ENCODE peak calls at places on chromosomes 2 and 18, in seven cellular contexts. One of them, this sample, is unnamed.

GRCh38 chr2:190156750-190157277 is 94.3 kb upstream of the MSTN start:
- DNase-seq in activated naive CD4-positive, alpha-beta T cell treated with anti-CD3 and anti-CD28 coated beads for 36 hours: no peak
- DNase-seq in B cell: no peak
- DNase-seq in brain microvascular endothelial cell: no peak
- DNase-seq in lower leg skin: no peak
- DNase-seq in stimulated activated CD8-positive, alpha-beta memory T cell treated with anti-CD3 and anti-CD28 coated beads, Interleukin-12 subunit alpha, Interleukin-12 subunit beta, amount 100 ng/mL, for 4 hours: no peak
- DNase-seq in neuronal stem cell: no peak
- DNase-seq in this sample: no peak

GRCh38 chr2:206316141-206316540 is 41.7 kb downstream of the ZDBF2 start:
- DNase-seq in activated naive CD4-positive, alpha-beta T cell treated with anti-CD3 and anti-CD28 coated beads for 36 hours: no peak
- DNase-seq in B cell: no peak
- DNase-seq in brain microvascular endothelial cell: no peak
- DNase-seq in lower leg skin: no peak
- DNase-seq in stimulated activated CD8-positive, alpha-beta memory T cell treated with anti-CD3 and anti-CD28 coated beads, Interleukin-12 subunit alpha, Interleukin-12 subunit beta, amount 100 ng/mL, for 4 hours: no peak
- DNase-seq in neuronal stem cell: no peak
- DNase-seq in this sample: no peak

GRCh38 chr18:2222270-2223185 is 348.8 kb downstream of the METTL4 start:
- DNase-seq in activated naive CD4-positive, alpha-beta T cell treated with anti-CD3 and anti-CD28 coated beads for 36 hours: no peak
- DNase-seq in B cell: no peak
- DNase-seq in brain microvascular endothelial cell: no peak
- DNase-seq in lower leg skin: no peak
- DNase-seq in stimulated activated CD8-positive, alpha-beta memory T cell treated with anti-CD3 and anti-CD28 coated beads, Interleukin-12 subunit alpha, Interleukin-12 subunit beta, amount 100 ng/mL, for 4 hours: no peak
- DNase-seq in neuronal stem cell: no peak
- DNase-seq in this sample: no peak

GRCh38 chr18:9991021-9992000 is 77.5 kb downstream of the VAPA start:
- DNase-seq in activated naive CD4-positive, alpha-beta T cell treated with anti-CD3 and anti-CD28 coated beads for 36 hours: no peak
- DNase-seq in B cell: no peak
- DNase-seq in brain microvascular endothelial cell: no peak
- DNase-seq in lower leg skin: peak
- DNase-seq in stimulated activated CD8-positive, alpha-beta memory T cell treated with anti-CD3 and anti-CD28 coated beads, Interleukin-12 subunit alpha, Interleukin-12 subunit beta, amount 100 ng/mL, for 4 hours: no peak
- DNase-seq in neuronal stem cell: no peak
- DNase-seq in this sample: no peak

GRCh38 chr18:38933910-38934510 is 1368.4 kb upstream of the CELF4 start:
- DNase-seq in activated naive CD4-positive, alpha-beta T cell treated with anti-CD3 and anti-CD28 coated beads for 36 hours: no peak
- DNase-seq in B cell: no peak
- DNase-seq in brain microvascular endothelial cell: no peak
- DNase-seq in lower leg skin: no peak
- DNase-seq in stimulated activated CD8-positive, alpha-beta memory T cell treated with anti-CD3 and anti-CD28 coated beads, Interleukin-12 subunit alpha, Interleukin-12 subunit beta, amount 100 ng/mL, for 4 hours: no peak
- DNase-seq in neuronal stem cell: no peak
- DNase-seq in this sample: no peak

GRCh38 chr2:63790913-63791312 is 50.8 kb upstream of the UGP2 start:
- DNase-seq in activated naive CD4-positive, alpha-beta T cell treated with anti-CD3 and anti-CD28 coated beads for 36 hours: no peak
- DNase-seq in B cell: no peak
- DNase-seq in brain microvascular endothelial cell: peak
- DNase-seq in lower leg skin: no peak
- DNase-seq in stimulated activated CD8-positive, alpha-beta memory T cell treated with anti-CD3 and anti-CD28 coated beads, Interleukin-12 subunit alpha, Interleukin-12 subunit beta, amount 100 ng/mL, for 4 hours: no peak
- DNase-seq in neuronal stem cell: no peak
- DNase-seq in this sample: no peak

GRCh38 chr2:226673314-226673723 is 126.3 kb downstream of the IRS1 start:
- DNase-seq in activated naive CD4-positive, alpha-beta T cell treated with anti-CD3 and anti-CD28 coated beads for 36 hours: peak
- DNase-seq in B cell: no peak
- DNase-seq in brain microvascular endothelial cell: peak
- DNase-seq in lower leg skin: no peak
- DNase-seq in stimulated activated CD8-positive, alpha-beta memory T cell treated with anti-CD3 and anti-CD28 coated beads, Interleukin-12 subunit alpha, Interleukin-12 subunit beta, amount 100 ng/mL, for 4 hours: no peak
- DNase-seq in neuronal stem cell: no peak
- DNase-seq in this sample: no peak

GRCh38 chr2:182064024-182064880 is 78.6 kb downstream of the PPP1R1C start:
- DNase-seq in activated naive CD4-positive, alpha-beta T cell treated with anti-CD3 and anti-CD28 coated beads for 36 hours: no peak
- DNase-seq in B cell: no peak
- DNase-seq in brain microvascular endothelial cell: no peak
- DNase-seq in lower leg skin: no peak
- DNase-seq in stimulated activated CD8-positive, alpha-beta memory T cell treated with anti-CD3 and anti-CD28 coated beads, Interleukin-12 subunit alpha, Interleukin-12 subunit beta, amount 100 ng/mL, for 4 hours: no peak
- DNase-seq in neuronal stem cell: no peak
- DNase-seq in this sample: no peak

GRCh38 chr2:113784823-113785744 is 28.6 kb upstream of the SLC35F5 start:
- DNase-seq in activated naive CD4-positive, alpha-beta T cell treated with anti-CD3 and anti-CD28 coated beads for 36 hours: no peak
- DNase-seq in B cell: no peak
- DNase-seq in brain microvascular endothelial cell: no peak
- DNase-seq in lower leg skin: no peak
- DNase-seq in stimulated activated CD8-positive, alpha-beta memory T cell treated with anti-CD3 and anti-CD28 coated beads, Interleukin-12 subunit alpha, Interleukin-12 subunit beta, amount 100 ng/mL, for 4 hours: no peak
- DNase-seq in neuronal stem cell: no peak
- DNase-seq in this sample: no peak

GRCh38 chr2:156087875-156088274 is 244.6 kb downstream of the NR4A2 start:
- DNase-seq in activated naive CD4-positive, alpha-beta T cell treated with anti-CD3 and anti-CD28 coated beads for 36 hours: no peak
- DNase-seq in B cell: no peak
- DNase-seq in brain microvascular endothelial cell: peak
- DNase-seq in lower leg skin: no peak
- DNase-seq in stimulated activated CD8-positive, alpha-beta memory T cell treated with anti-CD3 and anti-CD28 coated beads, Interleukin-12 subunit alpha, Interleukin-12 subunit beta, amount 100 ng/mL, for 4 hours: no peak
- DNase-seq in neuronal stem cell: no peak
- DNase-seq in this sample: no peak

GRCh38 chr18:62341423-62341920 is 16.4 kb downstream of the TNFRSF11A start:
- DNase-seq in activated naive CD4-positive, alpha-beta T cell treated with anti-CD3 and anti-CD28 coated beads for 36 hours: no peak
- DNase-seq in B cell: no peak
- DNase-seq in brain microvascular endothelial cell: no peak
- DNase-seq in lower leg skin: no peak
- DNase-seq in stimulated activated CD8-positive, alpha-beta memory T cell treated with anti-CD3 and anti-CD28 coated beads, Interleukin-12 subunit alpha, Interleukin-12 subunit beta, amount 100 ng/mL, for 4 hours: no peak
- DNase-seq in neuronal stem cell: no peak
- DNase-seq in this sample: no peak

GRCh38 chr2:10072656-10073480 is 7.3 kb downstream of the CYS1 start:
- DNase-seq in activated naive CD4-positive, alpha-beta T cell treated with anti-CD3 and anti-CD28 coated beads for 36 hours: peak
- DNase-seq in B cell: peak
- DNase-seq in brain microvascular endothelial cell: peak
- DNase-seq in lower leg skin: peak
- DNase-seq in stimulated activated CD8-positive, alpha-beta memory T cell treated with anti-CD3 and anti-CD28 coated beads, Interleukin-12 subunit alpha, Interleukin-12 subunit beta, amount 100 ng/mL, for 4 hours: peak
- DNase-seq in neuronal stem cell: peak
- DNase-seq in this sample: peak

This sample was measured in activated CD8-positive, alpha-beta T cell treated with anti-CD3 and anti-CD28 coated beads for 36 hours.